ENCODE peak calls at places on chromosomes 1 and 21, in ten cellular contexts. I is testis, Z is adrenal gland, Y is uterus, L is heart left ventricle, K is A549, V is sigmoid colon, W is Peyer's patch, N is HCT116, E is ovary. H is an unnamed sample. For H3K4me1, the result is how much of the 10 kb centered on the place peaks cover.

GRCh38 chr1:149993764-149994163 is 16.8 kb downstream of the OTUD7B start:
- DNase-seq in Y (no peak), K (no peak), L (no peak), W (no peak), Z (no peak), V (no peak), N (no peak), E (no peak), I (no peak), H (no peak)

GRCh38 chr1:11838349-11839272 is 9.0 kb downstream of the NPPA start:
- DNase-seq in I (peak), V (peak), Z (peak), L (peak), W (peak), K (peak), N (no peak), Y (peak), E (peak), H (peak)

GRCh38 chr1:63807063-63807462 is 33.2 kb downstream of the ROR1 start:
- DNase-seq in E (no peak), V (no peak), I (no peak), Y (no peak), L (no peak), K (no peak), N (no peak), Z (no peak), W (no peak), H (no peak)

GRCh38 chr1:185644531-185644930 is 89.7 kb upstream of the HMCN1 start:
- DNase-seq in K (no peak), Z (no peak), I (no peak), N (no peak), L (no peak), Y (no peak), W (no peak), E (no peak), V (no peak), H (no peak)

GRCh38 chr1:201850053-201850397 is 21.1 kb downstream of the IPO9 start:
- DNase-seq in E (peak), W (no peak), Z (peak), K (no peak), I (peak), N (no peak), V (no peak), Y (no peak), L (peak), H (no peak)

GRCh38 chr1:3178279-3178678 is 109.3 kb downstream of the PRDM16 start:
- DNase-seq in V (no peak), N (no peak), K (no peak), Z (no peak), Y (no peak), W (no peak), E (no peak), L (no peak), I (no peak), H (no peak)

GRCh38 chr1:27630859-27631491 is 4.0 kb downstream of the FGR start:
- DNase-seq in K (no peak), Y (peak), N (no peak), E (no peak), I (peak), W (peak), L (peak), V (peak), Z (peak), H (no peak)

GRCh38 chr1:40411294-40411693 is 37.8 kb downstream of the SMAP2 start:
- DNase-seq in Z (no peak), N (no peak), E (no peak), K (no peak), L (no peak), I (no peak), V (no peak), Y (no peak), W (no peak), H (no peak)

GRCh38 chr1:7893529-7894180 is 40.8 kb upstream of the UTS2 start:
- DNase-seq in N (no peak), K (no peak), Z (peak), E (no peak), I (no peak), V (peak), Y (no peak), L (no peak), W (no peak), H (no peak)

GRCh38 chr21:37914211-37914900 is 1.9 kb downstream of the KCNJ6 start:
- DNase-seq in K (no peak), N (no peak), L (no peak), V (no peak), W (no peak), I (peak), Z (no peak), E (no peak), Y (no peak), H (no peak)

GRCh38 chr1:115189814-115190541 is 100.7 kb upstream of the TSPAN2 start:
- DNase-seq in Y (peak), W (no peak), V (no peak), N (peak), L (no peak), E (no peak), Z (no peak), K (peak), I (no peak), H (no peak)

GRCh38 chr1:60066001-60066400 is 7.6 kb downstream of the C1orf87 start:
- DNase-seq in I (no peak), Z (no peak), K (no peak), E (no peak), L (no peak), N (no peak), Y (no peak), W (no peak), V (no peak), H (no peak)

GRCh38 chr1:26754086-26754874 is 33.5 kb upstream of the PIGV start:
- DNase-seq in E (no peak), Y (no peak), I (no peak), N (no peak), K (no peak), W (no peak), Z (peak), V (no peak), L (no peak), H (no peak)

GRCh38 chr1:154745286-154745731 is 124.8 kb downstream of the KCNN3 start:
- DNase-seq in L (peak), Y (peak), W (no peak), N (no peak), K (no peak), V (peak), I (no peak), Z (no peak), E (no peak), H (no peak)

GRCh38 chr1:225458222-225458631 is 30.4 kb upstream of the LBR start:
- DNase-seq in N (no peak), Y (no peak), W (no peak), Z (no peak), V (peak), L (no peak), K (no peak), E (no peak), I (no peak), H (no peak)

GRCh38 chr1:231781887-231782286 is 155.3 kb downstream of the DISC1 start:
- DNase-seq in K (no peak), L (no peak), Z (no peak), E (no peak), N (no peak), I (no peak), V (no peak), Y (no peak), W (no peak), H (no peak)

GRCh38 chr1:221611930-221612777 is 129.7 kb downstream of the DUSP10 start:
- DNase-seq in E (peak), V (peak), L (peak), K (peak), N (peak), Z (peak), I (peak), Y (peak), W (no peak), H (no peak)

GRCh38 chr1:214427871-214428277 is 123.5 kb downstream of the PTPN14 start:
- DNase-seq in K (no peak), L (no peak), V (no peak), N (peak), I (no peak), W (peak), E (no peak), Y (no peak), Z (no peak), H (no peak)

GRCh38 chr1:151284013-151284577 is 2.0 kb downstream of the ZNF687 start:
- DNase-seq in K (no peak), Y (no peak), N (no peak), W (no peak), E (no peak), I (no peak), V (no peak), Z (no peak), L (no peak), H (no peak)

GRCh38 chr1:41387667-41388091 is 26.4 kb downstream of the FOXO6 start:
- DNase-seq in I (peak), E (peak), V (peak), W (no peak), Y (peak), N (no peak), L (peak), K (no peak), Z (peak), H (no peak)

GRCh38 chr1:207027221-207027777 is 5.3 kb downstream of the C1orf116 start:
- DNase-seq in Z (peak), K (peak), W (no peak), N (peak), Y (no peak), I (no peak), V (no peak), L (no peak), E (no peak), H (no peak)

GRCh38 chr1:207024202-207025143 is 8.1 kb downstream of the C1orf116 start:
- DNase-seq in E (no peak), W (no peak), K (no peak), N (no peak), L (no peak), Y (no peak), Z (peak), V (no peak), I (no peak), H (no peak)

GRCh38 chr1:207027921-207028320 is 4.6 kb downstream of the C1orf116 start:
- DNase-seq in Y (no peak), W (no peak), N (no peak), V (no peak), E (no peak), Z (no peak), I (no peak), L (no peak), K (no peak), H (no peak)

GRCh38 chr1:207025144-207025880 is 7.2 kb downstream of the C1orf116 start:
- DNase-seq in I (no peak), N (no peak), W (no peak), K (no peak), L (peak), Z (peak), V (no peak), Y (no peak), E (no peak), H (no peak)

GRCh38 chr1:207026177-207026576 is 6.4 kb downstream of the C1orf116 start:
- DNase-seq in I (no peak), N (no peak), V (no peak), K (no peak), Y (no peak), L (no peak), W (no peak), E (no peak), Z (no peak), H (no peak)
- H3K4me1 ChIP-seq in I (under half), N (half or more), V (under half), K (half or more), Y (under half), L (under half), W (under half), E (under half), Z (under half), H (under half)

DNA sequence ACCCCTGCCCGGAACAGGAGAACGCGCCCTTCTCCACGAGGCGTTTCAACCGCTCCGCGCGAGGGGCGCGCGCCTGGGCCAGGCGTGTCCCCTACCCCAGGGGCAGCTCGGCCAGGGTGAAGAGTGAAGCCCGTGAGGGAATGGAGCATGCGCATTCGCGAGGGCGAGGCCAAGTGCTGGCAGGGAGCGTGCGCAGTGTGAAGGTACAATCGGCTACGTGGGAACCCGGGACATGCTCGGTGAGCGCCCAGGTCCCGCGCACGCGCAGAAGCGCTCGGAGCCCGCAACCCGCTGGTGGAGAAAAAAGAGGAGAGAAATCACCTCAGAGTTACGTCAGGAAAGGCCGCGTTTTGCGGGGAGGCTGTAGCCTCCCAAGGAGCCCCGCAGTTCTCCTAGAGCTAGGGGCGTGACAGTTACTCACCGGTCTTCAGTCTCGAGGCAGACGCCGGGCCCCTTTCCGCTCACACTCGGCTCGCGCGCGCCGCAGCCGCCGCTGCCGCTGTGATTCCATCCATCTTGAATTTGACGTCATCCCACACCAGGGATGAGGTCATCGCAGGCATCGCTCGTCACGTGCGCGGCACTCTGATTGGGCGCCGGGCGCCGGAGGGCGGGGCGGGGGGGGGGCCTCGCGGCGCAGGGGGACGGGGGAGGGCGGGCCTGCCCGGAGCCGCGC is at the start of gene ZBTB21:
- DNase-seq in W (peak), Z (peak), V (peak), K (peak), L (peak), I (peak), N (peak), Y (peak), E (peak), H (peak)
- TF ChIP-seq POLR2A in W (peak), Z (peak), V (peak), K (peak), L (no peak), I (peak), N (peak), Y (peak), E (peak), H (peak)

DNA sequence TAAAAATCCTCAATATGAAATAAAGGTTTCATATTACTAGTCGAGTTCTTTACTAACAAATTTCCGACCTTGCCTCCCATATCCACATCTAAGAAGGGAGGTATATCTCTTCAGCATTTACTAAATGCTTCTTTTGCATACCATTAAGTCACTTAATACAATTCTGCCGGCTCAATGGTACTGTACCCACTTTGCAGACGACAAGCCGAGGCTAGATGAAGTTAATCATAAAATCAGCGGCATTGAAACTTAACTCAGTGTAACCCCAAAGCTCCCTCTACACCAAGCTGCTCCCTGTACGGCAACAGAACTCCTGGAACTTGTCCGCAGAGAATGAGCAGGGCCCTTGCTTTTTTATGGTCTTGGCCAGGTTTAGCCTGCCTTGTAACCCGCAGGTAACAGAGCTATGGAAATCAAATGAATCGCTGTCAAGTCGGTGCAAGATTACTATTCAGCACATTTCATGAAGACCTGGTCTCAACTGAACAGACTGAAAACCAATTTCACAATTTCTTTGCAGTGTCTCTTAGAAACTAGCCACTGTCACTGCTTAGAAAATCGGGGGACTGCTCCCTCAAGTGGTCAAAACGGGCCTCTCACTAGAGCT is 738 bp downstream of the INTS7 start:
- DNase-seq in I (peak), V (no peak), N (no peak), Y (peak), L (no peak), K (no peak), E (no peak), Z (no peak), W (no peak), H (no peak)
- H3K4me1 ChIP-seq in I (under half), V (under half), N (under half), Y (under half), L (under half), K (half or more), E (under half), Z (under half), W (under half), H (half or more)

GRCh38 chr1:37482796-37483744 is 8.7 kb downstream of the ZC3H12A start:
- DNase-seq in Z (peak), N (no peak), E (no peak), V (no peak), Y (no peak), K (no peak), L (no peak), W (no peak), I (no peak), H (no peak)
- TF ChIP-seq POLR2A in Z (no peak), N (no peak), E (no peak), V (no peak), Y (no peak), K (no peak), L (no peak), W (no peak), I (no peak), H (no peak)

H was measured in esophagus squamous epithelium.